ENCODE peak calls at places on chromosomes 3 and 15, in eight cellular contexts. C is hepatic stellate cell; U is GM19239; D is HTR-8/SVneo; B is HuH-7; G is NCI-H2029 treated with DMSO at 0.1 percent for 48 hours; X is neural crest cell; N is stimulated activated CD8-positive, alpha-beta memory T cell treated with anti-CD3 and anti-CD28 coated beads, Interleukin-4, amount 100 ng/mL, for 24 hours. F is an unnamed sample.

GRCh38 chr3:30355622-30356021 is 250.8 kb upstream of the TGFBR2 start:
- DNase-seq in B (no peak), C (no peak), G (peak; percentile 56), X (no peak), D (no peak), U (no peak), N (no peak), F (no peak)

GRCh38 chr3:186821429-186822367 is 15.4 kb upstream of the RFC4 start:
- DNase-seq in D (peak; percentile 48), X (no peak), U (no peak), G (peak; percentile 30), B (no peak), N (no peak), C (peak; percentile 90), F (peak; percentile 90)

GRCh38 chr15:75827691-75828090 is 15.6 kb upstream of the UBE2Q2 start:
- DNase-seq in D (no peak), U (no peak), B (no peak), G (no peak), C (no peak), N (no peak), X (no peak), F (no peak)

GRCh38 chr15:64686130-64686735 is 89.2 kb downstream of the RBPMS2 start:
- DNase-seq in N (no peak), U (peak; percentile 28), D (peak; percentile 53), B (peak; percentile 51), C (peak; percentile 56), X (peak; percentile 24), G (no peak), F (peak; percentile 61)

GRCh38 chr3:173058229-173058628 is 82.8 kb downstream of the SPATA16 start:
- DNase-seq in G (no peak), N (no peak), C (no peak), B (no peak), U (no peak), X (no peak), D (no peak), F (no peak)

GRCh38 chr3:133996251-133996661 is 33.5 kb downstream of the SLCO2A1 start:
- DNase-seq in G (no peak), C (no peak), X (no peak), N (no peak), U (no peak), D (no peak), B (no peak), F (no peak)

GRCh38 chr3:191414732-191415131 is 46.2 kb upstream of the PYDC2 start:
- DNase-seq in D (no peak), N (no peak), U (no peak), B (peak; percentile 18), X (no peak), G (no peak), C (no peak), F (no peak)

GRCh38 chr3:171362575-171362974 is 97.6 kb downstream of the TNIK start:
- DNase-seq in U (no peak), B (no peak), D (no peak), N (no peak), X (no peak), G (no peak), C (no peak), F (no peak)

GRCh38 chr3:65193531-65193930 is 505.7 kb upstream of the ADAMTS9 start:
- DNase-seq in C (no peak), G (no peak), X (no peak), U (no peak), B (no peak), D (no peak), N (no peak), F (no peak)

GRCh38 chr15:63456253-63456652 is 48.1 kb upstream of the USP3 start:
- DNase-seq in D (no peak), U (no peak), N (no peak), C (no peak), X (no peak), G (no peak), B (no peak), F (no peak)

GRCh38 chr3:114518409-114518808 is 224.6 kb downstream of the TIGIT start:
- DNase-seq in G (no peak), B (no peak), C (no peak), U (no peak), N (no peak), X (no peak), D (no peak), F (no peak)